ENCODE peak calls at places on chromosomes 13 and 19, in four cellular contexts. One of them, this sample, is unnamed.
A peak's percentile ranks its signal among the peaks of the same experiment; 100 is the strongest.

GRCh38 chr13:27969073-27969865 is at the start of gene CDX2:
- DNase-seq in stimulated activated CD4-positive, alpha-beta T cell treated with anti-CD3 and anti-CD28 coated beads, Interleukin-15, amount 100 ng/mL, for 1 hour: no peak
- DNase-seq in cardiac fibroblast: no peak
- DNase-seq in substantia nigra: no peak
- DNase-seq in this sample: no peak

GRCh38 chr13:98509271-98510155 is 67.4 kb downstream of the STK24 start:
- DNase-seq in substantia nigra: no peak
- DNase-seq in stimulated activated CD4-positive, alpha-beta T cell treated with anti-CD3 and anti-CD28 coated beads, Interleukin-15, amount 100 ng/mL, for 1 hour: no peak
- DNase-seq in cardiac fibroblast: peak; percentile 87
- DNase-seq in this sample: peak; percentile 59

GRCh38 chr19:55173717-55174409 is 6.2 kb downstream of the SYT5 start:
- DNase-seq in substantia nigra: peak; percentile 21
- DNase-seq in cardiac fibroblast: peak; percentile 69
- DNase-seq in stimulated activated CD4-positive, alpha-beta T cell treated with anti-CD3 and anti-CD28 coated beads, Interleukin-15, amount 100 ng/mL, for 1 hour: no peak
- DNase-seq in this sample: no peak

GRCh38 chr13:43629691-43630480 is 156.9 kb downstream of the ENOX1 start:
- DNase-seq in stimulated activated CD4-positive, alpha-beta T cell treated with anti-CD3 and anti-CD28 coated beads, Interleukin-15, amount 100 ng/mL, for 1 hour: no peak
- DNase-seq in cardiac fibroblast: peak; percentile 26
- DNase-seq in substantia nigra: no peak
- DNase-seq in this sample: no peak

GRCh38 chr19:53813996-53814395 is 10.1 kb downstream of the NLRP12 start:
- DNase-seq in stimulated activated CD4-positive, alpha-beta T cell treated with anti-CD3 and anti-CD28 coated beads, Interleukin-15, amount 100 ng/mL, for 1 hour: no peak
- DNase-seq in cardiac fibroblast: no peak
- DNase-seq in substantia nigra: no peak
- DNase-seq in this sample: no peak

GRCh38 chr13:50403311-50403710 is 388.1 kb downstream of the KCNRG start:
- DNase-seq in cardiac fibroblast: no peak
- DNase-seq in stimulated activated CD4-positive, alpha-beta T cell treated with anti-CD3 and anti-CD28 coated beads, Interleukin-15, amount 100 ng/mL, for 1 hour: no peak
- DNase-seq in substantia nigra: no peak
- DNase-seq in this sample: no peak

GRCh38 chr13:91291078-91291477 is 56.4 kb upstream of the MIR17HG start:
- DNase-seq in cardiac fibroblast: no peak
- DNase-seq in stimulated activated CD4-positive, alpha-beta T cell treated with anti-CD3 and anti-CD28 coated beads, Interleukin-15, amount 100 ng/mL, for 1 hour: no peak
- DNase-seq in substantia nigra: no peak
- DNase-seq in this sample: no peak

GRCh38 chr13:55577847-55578210 is 1562.9 kb upstream of the PRR20A start:
- DNase-seq in substantia nigra: no peak
- DNase-seq in stimulated activated CD4-positive, alpha-beta T cell treated with anti-CD3 and anti-CD28 coated beads, Interleukin-15, amount 100 ng/mL, for 1 hour: no peak
- DNase-seq in cardiac fibroblast: no peak
- DNase-seq in this sample: no peak

GRCh38 chr13:44810067-44810840 is 179.0 kb downstream of the NUFIP1 start:
- DNase-seq in stimulated activated CD4-positive, alpha-beta T cell treated with anti-CD3 and anti-CD28 coated beads, Interleukin-15, amount 100 ng/mL, for 1 hour: no peak
- DNase-seq in cardiac fibroblast: peak; percentile 69
- DNase-seq in substantia nigra: no peak
- DNase-seq in this sample: no peak

GRCh38 chr19:13172335-13173128 is 22.3 kb downstream of the IER2 start:
- DNase-seq in substantia nigra: peak; percentile 52
- DNase-seq in cardiac fibroblast: peak; percentile 82
- DNase-seq in stimulated activated CD4-positive, alpha-beta T cell treated with anti-CD3 and anti-CD28 coated beads, Interleukin-15, amount 100 ng/mL, for 1 hour: peak; percentile 62
- DNase-seq in this sample: no peak

This sample was measured in AG04450.